ENCODE peak calls at places on chromosome 6, in four cellular contexts. V is NCI-H1105, W is OCI-LY7, U is HFF-Myc. K is an unnamed sample.

GRCh38 chr6:51077967-51078518 is 259.4 kb downstream of the TFAP2B start:
- DNase-seq in V (no peak), U (no peak), W (no peak), K (peak)

GRCh38 chr6:36028887-36029324 is 1.3 kb downstream of the MAPK14 start:
- DNase-seq in W (peak), V (peak), U (no peak), K (no peak)

GRCh38 chr6:53067307-53067706 is 2.1 kb downstream of the FBXO9 start:
- DNase-seq in V (no peak), U (no peak), W (no peak), K (no peak)

GRCh38 chr6:31113861-31114539 is 600 bp upstream of the PSORS1C1 start:
- DNase-seq in V (no peak), U (no peak), W (no peak), K (peak)

GRCh38 chr6:41718828-41719227 is 16.6 kb downstream of the TFEB start:
- DNase-seq in U (no peak), W (no peak), V (no peak), K (no peak)

GRCh38 chr6:33144373-33144772 is 47.9 kb downstream of the COL11A2 start:
- DNase-seq in U (no peak), W (no peak), V (no peak), K (no peak)

GRCh38 chr6:3260772-3261517 is 2.2 kb downstream of the PSMG4 start:
- DNase-seq in W (no peak), U (no peak), V (no peak), K (no peak)

GRCh38 chr6:44560458-44561061 is 173.1 kb downstream of the CDC5L start:
- DNase-seq in W (no peak), V (no peak), U (no peak), K (no peak)

GRCh38 chr6:128242765-128243403 is 277.5 kb downstream of the PTPRK start:
- DNase-seq in U (no peak), W (no peak), V (no peak), K (no peak)

GRCh38 chr6:46254331-46254730 is 83.6 kb upstream of the ENPP5 start:
- DNase-seq in U (no peak), W (no peak), V (no peak), K (no peak)

GRCh38 chr6:169967687-169968086 is 216.3 kb downstream of the ERMARD start:
- DNase-seq in W (no peak), U (no peak), V (no peak), K (no peak)

GRCh38 chr6:36547646-36548400 is 544 bp upstream of the STK38 start:
- DNase-seq in U (no peak), W (peak), V (no peak), K (no peak)

K was measured in brain pericyte.